ENCODE peak calls at places on chromosomes 1 and 21, in ten cellular contexts. U, Q, Y, C, P, R, E, N, L and I are unnamed samples.
A peak's percentile ranks its signal among the peaks of the same experiment; 100 is the strongest.

GRCh38 chr1:30779294-30780071 is 21.9 kb upstream of the LAPTM5 start:
- DNase-seq in U (peak; percentile 98), P (peak; percentile 95), E (peak; percentile 78), N (peak; percentile 60), L (peak; percentile 97), Y (peak; percentile 71), Q (peak; percentile 91), R (peak; percentile 96), C (no peak), I (peak; percentile 87)

GRCh38 chr1:236051107-236051885 is 13.6 kb downstream of the NID1 start:
- DNase-seq in E (peak; percentile 34), P (no peak), N (no peak), C (no peak), R (no peak), L (peak; percentile 19), Q (no peak), Y (peak; percentile 41), U (no peak), I (no peak)

GRCh38 chr1:4132525-4133308 is 232.6 kb upstream of the C1orf174 start:
- DNase-seq in Q (no peak), Y (no peak), P (no peak), R (no peak), E (no peak), U (no peak), L (no peak), N (no peak), C (no peak), I (no peak)

GRCh38 chr1:247746391-247746935 is 1.5 kb downstream of the OR14A2 start:
- DNase-seq in Y (peak; percentile 37), C (no peak), N (no peak), R (no peak), U (no peak), L (no peak), Q (no peak), E (no peak), P (no peak), I (no peak)

GRCh38 chr1:14103878-14104430 is 404.0 kb downstream of the PRDM2 start:
- DNase-seq in Y (no peak), Q (no peak), R (no peak), L (no peak), N (no peak), E (no peak), C (no peak), U (no peak), P (no peak), I (no peak)

GRCh38 chr1:42934541-42935312 is 23.9 kb downstream of the SLC2A1 start:
- DNase-seq in Q (no peak), Y (no peak), R (no peak), U (no peak), E (no peak), P (no peak), C (no peak), N (no peak), L (no peak), I (no peak)

GRCh38 chr1:233759665-233760064 is 144.8 kb upstream of the SLC35F3 start:
- DNase-seq in P (no peak), E (no peak), R (no peak), Q (no peak), C (no peak), U (no peak), L (no peak), Y (no peak), N (no peak), I (no peak)

GRCh38 chr1:108814343-108815125 is 42.4 kb downstream of the AKNAD1 start:
- DNase-seq in C (no peak), L (no peak), P (no peak), R (no peak), N (no peak), Q (no peak), E (no peak), Y (peak; percentile 65), U (no peak), I (no peak)

GRCh38 chr1:153752561-153753195 is 22.5 kb upstream of the SLC27A3 start:
- DNase-seq in R (peak; percentile 76), U (no peak), Y (peak; percentile 23), N (no peak), Q (no peak), L (no peak), C (no peak), P (no peak), E (no peak), I (no peak)

GRCh38 chr1:52057245-52057644 is 1.1 kb downstream of the BTF3L4 start:
- DNase-seq in Q (no peak), N (peak; percentile 42), Y (no peak), R (no peak), P (no peak), U (no peak), C (no peak), E (no peak), L (no peak), I (no peak)

GRCh38 chr21:42652527-42653491 is 612 bp upstream of the PDE9A start:
- DNase-seq in Y (peak; percentile 10), U (peak; percentile 67), N (no peak), R (no peak), P (peak; percentile 86), L (peak; percentile 66), Q (peak; percentile 59), E (peak; percentile 63), C (no peak), I (no peak)

GRCh38 chr1:94029135-94029993 is 91.6 kb downstream of the ABCA4 start:
- DNase-seq in U (no peak), Q (no peak), C (no peak), R (no peak), Y (no peak), N (no peak), P (no peak), E (no peak), L (no peak), I (no peak)

GRCh38 chr1:180917306-180918065 is 4.8 kb downstream of the KIAA1614 start:
- DNase-seq in N (peak; percentile 32), E (no peak), Y (no peak), L (no peak), R (no peak), P (no peak), Q (peak; percentile 25), U (no peak), C (no peak), I (no peak)

GRCh38 chr1:17289756-17290155 is 18.2 kb upstream of the PADI4 start:
- DNase-seq in Q (peak; percentile 1), Y (peak; percentile 60), N (no peak), C (no peak), E (no peak), P (no peak), U (no peak), L (no peak), R (no peak), I (no peak)

GRCh38 chr1:173852105-173852504 is 15.7 kb downstream of the GAS5 start:
- DNase-seq in R (no peak), U (no peak), Y (no peak), N (no peak), C (no peak), L (no peak), Q (no peak), P (no peak), E (no peak), I (no peak)

DNA sequence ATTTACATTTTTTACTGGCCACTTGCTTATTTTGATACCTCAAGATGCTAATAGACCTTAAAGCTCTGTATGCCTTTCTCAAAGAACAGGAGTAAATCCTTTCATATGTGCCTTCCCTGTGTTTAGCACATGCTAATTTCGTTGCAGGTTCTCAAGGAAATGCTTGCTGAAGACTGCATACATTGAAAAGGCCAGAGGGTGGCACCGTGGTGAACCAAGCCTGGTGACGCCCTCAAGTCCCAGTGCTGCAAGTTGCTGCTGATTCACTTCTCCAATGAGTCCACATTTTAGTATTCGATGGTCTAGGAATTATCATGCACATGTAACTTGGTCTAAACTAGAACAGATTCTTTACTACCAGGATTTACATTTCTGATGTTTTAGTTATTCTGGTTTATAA is 94.1 kb downstream of the CLDN17 start:
- DNase-seq in Q (no peak), E (peak; percentile 8), Y (peak; percentile 1), U (peak; percentile 2), C (no peak), R (no peak), L (peak; percentile 59), N (peak; percentile 1), P (peak; percentile 52), I (no peak)
- TF ChIP-seq CTCF in Q (no peak), E (no peak), Y (no peak), U (peak; percentile 53), C (no peak), R (no peak), L (no peak), N (no peak), P (peak; percentile 14), I (no peak)

DNA sequence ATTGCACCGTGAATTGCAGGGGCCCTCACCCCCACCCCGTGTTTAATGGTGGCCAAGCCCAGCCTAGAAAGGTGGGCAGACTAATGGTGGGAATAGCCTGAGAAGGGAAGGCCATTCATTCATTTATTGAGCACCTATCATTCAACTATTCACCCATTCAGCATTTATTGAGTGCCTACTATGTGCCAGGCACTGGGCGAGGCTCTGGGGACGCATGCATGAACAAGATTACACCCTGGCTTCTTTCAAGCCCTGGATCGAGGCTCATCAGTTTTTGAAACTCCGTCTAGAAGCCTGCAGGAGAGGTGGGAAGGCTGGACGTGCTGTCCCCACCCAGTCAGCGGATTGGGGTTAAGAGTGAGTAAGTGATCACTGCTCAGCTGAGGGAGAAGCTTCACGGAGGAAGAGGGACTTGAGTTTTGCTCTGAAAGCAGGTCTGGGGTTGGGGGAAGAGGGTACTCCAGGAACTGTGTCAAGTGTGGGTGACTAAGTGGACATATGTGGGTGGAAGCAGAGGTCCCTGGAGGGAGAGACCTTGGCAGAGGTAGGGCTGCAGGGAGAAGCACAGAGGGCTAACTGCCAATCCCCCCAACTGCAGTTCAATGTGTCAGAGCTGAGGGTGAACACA is 35.6 kb downstream of the MEF2D start:
- DNase-seq in Q (no peak), C (no peak), L (no peak), U (no peak), E (no peak), Y (no peak), N (no peak), R (no peak), P (no peak), I (no peak)
- TF ChIP-seq CTCF in Q (no peak), C (no peak), L (no peak), U (no peak), E (no peak), Y (no peak), N (no peak), R (no peak), P (no peak), I (no peak)

GRCh38 chr1:198056255-198056654 is 100.5 kb upstream of the NEK7 start:
- DNase-seq in U (no peak), Y (no peak), N (no peak), Q (no peak), C (no peak), L (peak; percentile 76), R (no peak), E (no peak), P (peak; percentile 35), I (no peak)
- TF ChIP-seq CTCF in U (peak; percentile 30), Y (peak; percentile 27), N (no peak), Q (no peak), C (peak; percentile 19), L (peak; percentile 52), R (no peak), E (no peak), P (peak; percentile 54), I (no peak)

DNA sequence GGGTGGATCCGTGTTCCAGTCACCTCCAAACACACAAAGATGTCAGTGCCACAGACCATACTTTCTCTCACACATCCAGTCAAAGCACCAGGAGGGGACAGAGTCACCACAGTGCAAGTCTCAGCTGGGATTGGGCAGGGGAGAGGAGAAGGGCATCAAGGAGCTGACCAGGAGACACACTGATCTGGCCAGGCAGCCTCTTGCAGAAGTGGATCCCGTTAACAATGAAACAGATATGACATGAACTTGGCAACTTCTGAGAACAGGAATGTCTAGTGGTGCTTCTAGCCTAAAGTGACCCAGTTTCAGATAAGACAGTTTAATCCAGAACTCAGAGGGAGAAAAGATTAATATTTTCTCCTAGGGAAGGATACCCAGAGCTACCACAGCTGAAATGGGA is 71.0 kb downstream of the HIVEP3 start:
- DNase-seq in Y (no peak), P (no peak), E (peak; percentile 23), N (no peak), R (no peak), U (no peak), C (no peak), L (no peak), Q (no peak), I (no peak)
- TF ChIP-seq CTCF in Y (no peak), P (no peak), E (no peak), N (no peak), R (no peak), U (no peak), C (no peak), L (no peak), Q (no peak), I (no peak)